ENCODE peak calls at places on chromosomes 13 and 19, in four cellular contexts. Q, T, U and M are unnamed samples.

GRCh38 chr19:38265213-38265861 is 964 bp downstream of the SPINT2 start:
- DNase-seq in U (peak), Q (no peak), T (peak), M (peak)

GRCh38 chr19:10142701-10143375 is 23.1 kb upstream of the EIF3G start:
- DNase-seq in U (peak), T (no peak), Q (no peak), M (no peak)

GRCh38 chr13:23432589-23432988 is 913 bp downstream of the SACS start:
- DNase-seq in U (no peak), T (no peak), Q (no peak), M (no peak)

GRCh38 chr19:52410276-52410675 is 12.6 kb downstream of the ZNF528 start:
- DNase-seq in T (no peak), U (no peak), Q (no peak), M (no peak)

GRCh38 chr13:110102053-110102452 is 204.9 kb downstream of the COL4A1 start:
- DNase-seq in U (no peak), T (no peak), Q (no peak), M (no peak)

GRCh38 chr19:13987101-13987890 is 18.8 kb downstream of the RFX1 start:
- DNase-seq in T (no peak), Q (no peak), U (no peak), M (no peak)

GRCh38 chr19:1455002-1455335 is 5.0 kb downstream of the APC2 start:
- DNase-seq in U (no peak), T (no peak), Q (no peak), M (peak)

GRCh38 chr19:39150235-39150634 is 24.6 kb downstream of the PAK4 start:
- DNase-seq in U (no peak), T (no peak), Q (no peak), M (no peak)

GRCh38 chr19:18798384-18799352 is 7.6 kb upstream of the COMP start:
- DNase-seq in Q (no peak), U (no peak), T (no peak), M (no peak)

GRCh38 chr13:71867101-71867814 is at the start of gene DACH1:
- DNase-seq in Q (no peak), T (peak), U (no peak), M (no peak)

GRCh38 chr13:91154954-91155353 is 192.5 kb upstream of the MIR17HG start:
- DNase-seq in Q (no peak), U (no peak), T (no peak), M (no peak)

GRCh38 chr19:47186337-47187022 is 44.5 kb downstream of the BBC3 start:
- DNase-seq in T (peak), Q (no peak), U (peak), M (no peak)

GRCh38 chr13:106917673-106918652 is 350.0 kb upstream of the ARGLU1 start:
- DNase-seq in Q (peak), T (peak), U (peak), M (peak)

GRCh38 chr19:46019270-46019669 is 3.6 kb downstream of the PGLYRP1 start:
- DNase-seq in U (no peak), T (no peak), Q (no peak), M (no peak)

GRCh38 chr13:45446181-45446580 is 18.6 kb upstream of the COG3 start:
- DNase-seq in T (no peak), Q (no peak), U (no peak), M (no peak)

GRCh38 chr13:74250738-74251190 is 116.6 kb upstream of the KLF12 start:
- DNase-seq in T (no peak), U (no peak), Q (no peak), M (no peak)

GRCh38 chr19:8609210-8610040 is 1.1 kb downstream of the ADAMTS10 start:
- DNase-seq in U (peak), T (peak), Q (peak), M (no peak)

GRCh38 chr13:24035411-24035810 is 125.1 kb upstream of the SPATA13 start:
- DNase-seq in T (no peak), U (no peak), Q (no peak), M (no peak)

GRCh38 chr13:51330741-51331140 is 8.8 kb upstream of the SERPINE3 start:
- DNase-seq in T (no peak), U (no peak), Q (no peak), M (no peak)